ENCODE peak calls at places on chromosome 4, in nine cellular contexts. One of them, this sample, is unnamed.

GRCh38 chr4:92104506-92104905 is 199.3 kb upstream of the GRID2 start:
- DNase-seq in HFF-Myc: no peak
- DNase-seq in HCT116: no peak
- DNase-seq in heart left ventricle: no peak
- DNase-seq in heart right ventricle: no peak
- DNase-seq in fibroblast of lung: peak
- DNase-seq in bronchial epithelial cell: peak
- DNase-seq in psoas muscle: no peak
- DNase-seq in fibroblast of mammary gland: no peak
- DNase-seq in this sample: no peak

GRCh38 chr4:76803522-76803921 is 94.4 kb downstream of the SOWAHB start:
- DNase-seq in HFF-Myc: peak
- DNase-seq in HCT116: no peak
- DNase-seq in heart left ventricle: no peak
- DNase-seq in heart right ventricle: no peak
- DNase-seq in fibroblast of lung: peak
- DNase-seq in bronchial epithelial cell: peak
- DNase-seq in psoas muscle: no peak
- DNase-seq in fibroblast of mammary gland: peak
- DNase-seq in this sample: no peak

GRCh38 chr4:10441512-10441911 is 15.7 kb downstream of the ZNF518B start:
- DNase-seq in HFF-Myc: no peak
- DNase-seq in HCT116: no peak
- DNase-seq in heart left ventricle: no peak
- DNase-seq in heart right ventricle: no peak
- DNase-seq in fibroblast of lung: no peak
- DNase-seq in bronchial epithelial cell: no peak
- DNase-seq in psoas muscle: no peak
- DNase-seq in fibroblast of mammary gland: no peak
- DNase-seq in this sample: no peak

GRCh38 chr4:122706511-122706910 is 26.0 kb upstream of the BBS12 start:
- DNase-seq in HFF-Myc: no peak
- DNase-seq in HCT116: no peak
- DNase-seq in heart left ventricle: no peak
- DNase-seq in heart right ventricle: no peak
- DNase-seq in fibroblast of lung: no peak
- DNase-seq in bronchial epithelial cell: no peak
- DNase-seq in psoas muscle: no peak
- DNase-seq in fibroblast of mammary gland: no peak
- DNase-seq in this sample: no peak

GRCh38 chr4:39341075-39341725 is 25.0 kb downstream of the RFC1 start:
- DNase-seq in HFF-Myc: no peak
- DNase-seq in HCT116: no peak
- DNase-seq in heart left ventricle: no peak
- DNase-seq in heart right ventricle: no peak
- DNase-seq in fibroblast of lung: no peak
- DNase-seq in bronchial epithelial cell: no peak
- DNase-seq in psoas muscle: no peak
- DNase-seq in fibroblast of mammary gland: no peak
- DNase-seq in this sample: no peak

GRCh38 chr4:24266951-24267577 is 317.3 kb downstream of the DHX15 start:
- DNase-seq in HFF-Myc: no peak
- DNase-seq in HCT116: no peak
- DNase-seq in heart left ventricle: no peak
- DNase-seq in heart right ventricle: no peak
- DNase-seq in fibroblast of lung: no peak
- DNase-seq in bronchial epithelial cell: peak
- DNase-seq in psoas muscle: no peak
- DNase-seq in fibroblast of mammary gland: peak
- DNase-seq in this sample: no peak

GRCh38 chr4:54400802-54401201 is 171.7 kb downstream of the PDGFRA start:
- DNase-seq in HFF-Myc: peak
- DNase-seq in HCT116: no peak
- DNase-seq in heart left ventricle: no peak
- DNase-seq in heart right ventricle: no peak
- DNase-seq in fibroblast of lung: peak
- DNase-seq in bronchial epithelial cell: peak
- DNase-seq in psoas muscle: no peak
- DNase-seq in fibroblast of mammary gland: peak
- DNase-seq in this sample: no peak

GRCh38 chr4:153728660-153729059 is 31.2 kb downstream of the RNF175 start:
- DNase-seq in HFF-Myc: no peak
- DNase-seq in HCT116: no peak
- DNase-seq in heart left ventricle: no peak
- DNase-seq in heart right ventricle: no peak
- DNase-seq in fibroblast of lung: no peak
- DNase-seq in bronchial epithelial cell: no peak
- DNase-seq in psoas muscle: no peak
- DNase-seq in fibroblast of mammary gland: no peak
- DNase-seq in this sample: no peak

GRCh38 chr4:31343058-31343457 is 622.9 kb downstream of the PCDH7 start:
- DNase-seq in HFF-Myc: no peak
- DNase-seq in HCT116: no peak
- DNase-seq in heart left ventricle: no peak
- DNase-seq in heart right ventricle: no peak
- DNase-seq in fibroblast of lung: peak
- DNase-seq in bronchial epithelial cell: no peak
- DNase-seq in psoas muscle: no peak
- DNase-seq in fibroblast of mammary gland: no peak
- DNase-seq in this sample: no peak

GRCh38 chr4:62324215-62324614 is 1124.1 kb downstream of the ADGRL3 start:
- DNase-seq in HFF-Myc: no peak
- DNase-seq in HCT116: no peak
- DNase-seq in heart left ventricle: peak
- DNase-seq in heart right ventricle: peak
- DNase-seq in fibroblast of lung: no peak
- DNase-seq in bronchial epithelial cell: no peak
- DNase-seq in psoas muscle: no peak
- DNase-seq in fibroblast of mammary gland: no peak
- DNase-seq in this sample: no peak

GRCh38 chr4:148056879-148057278 is 325.0 kb downstream of the ARHGAP10 start:
- DNase-seq in HFF-Myc: peak
- DNase-seq in HCT116: peak
- DNase-seq in heart left ventricle: peak
- DNase-seq in heart right ventricle: peak
- DNase-seq in fibroblast of lung: peak
- DNase-seq in bronchial epithelial cell: peak
- DNase-seq in psoas muscle: peak
- DNase-seq in fibroblast of mammary gland: peak
- DNase-seq in this sample: peak

DNA sequence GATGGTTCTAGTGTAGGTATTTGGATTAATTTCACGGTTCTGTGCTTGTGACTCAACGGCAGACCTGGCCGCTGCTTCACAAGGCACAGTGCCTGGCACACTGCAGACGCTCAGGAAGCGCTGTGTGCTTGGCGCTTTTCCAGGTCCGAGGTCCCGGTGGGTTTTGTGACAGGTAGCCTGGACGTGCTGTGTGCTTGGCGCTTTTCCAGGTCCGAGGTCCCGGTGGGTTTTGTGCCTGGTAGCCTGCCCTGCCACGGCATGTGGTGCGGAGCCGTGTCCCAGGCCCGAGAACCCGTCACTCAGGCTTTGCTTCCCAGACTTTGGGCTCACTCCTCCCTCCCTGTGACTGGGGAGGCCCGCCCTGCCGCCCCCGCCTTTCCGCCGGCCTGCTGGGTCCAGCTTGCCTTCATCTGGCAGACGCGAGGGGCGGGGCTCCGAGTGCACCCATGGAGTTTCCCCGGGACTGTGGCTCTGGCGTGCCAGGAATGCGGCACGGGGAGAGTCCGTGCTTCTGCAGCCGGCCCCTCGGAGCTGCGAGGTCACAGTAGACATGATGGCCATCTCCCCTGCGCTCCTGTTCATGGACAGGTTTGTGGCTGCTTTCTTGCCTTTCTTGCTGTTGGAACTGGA is 44.2 kb downstream of the TBC1D14 start:
- DNase-seq in HFF-Myc: peak
- DNase-seq in HCT116: peak
- DNase-seq in heart left ventricle: peak
- DNase-seq in heart right ventricle: peak
- DNase-seq in fibroblast of lung: peak
- DNase-seq in bronchial epithelial cell: peak
- DNase-seq in psoas muscle: peak
- DNase-seq in fibroblast of mammary gland: peak
- DNase-seq in this sample: no peak
- H3K4me3 ChIP-seq in HFF-Myc: peak
- H3K4me3 ChIP-seq in HCT116: peak
- H3K4me3 ChIP-seq in heart left ventricle: peak
- H3K4me3 ChIP-seq in heart right ventricle: peak
- H3K4me3 ChIP-seq in fibroblast of lung: no peak
- H3K4me3 ChIP-seq in bronchial epithelial cell: no peak
- H3K4me3 ChIP-seq in psoas muscle: peak
- H3K4me3 ChIP-seq in fibroblast of mammary gland: peak
- H3K4me3 ChIP-seq in this sample: no peak

GRCh38 chr4:88758264-88758663 is 60.6 kb upstream of the NAP1L5 start:
- DNase-seq in HFF-Myc: no peak
- DNase-seq in HCT116: no peak
- DNase-seq in heart left ventricle: no peak
- DNase-seq in heart right ventricle: no peak
- DNase-seq in fibroblast of lung: no peak
- DNase-seq in bronchial epithelial cell: no peak
- DNase-seq in psoas muscle: no peak
- DNase-seq in fibroblast of mammary gland: no peak
- DNase-seq in this sample: no peak
- H3K4me3 ChIP-seq in HFF-Myc: no peak
- H3K4me3 ChIP-seq in HCT116: no peak
- H3K4me3 ChIP-seq in heart left ventricle: no peak
- H3K4me3 ChIP-seq in heart right ventricle: peak
- H3K4me3 ChIP-seq in fibroblast of lung: no peak
- H3K4me3 ChIP-seq in bronchial epithelial cell: no peak
- H3K4me3 ChIP-seq in psoas muscle: peak
- H3K4me3 ChIP-seq in fibroblast of mammary gland: no peak
- H3K4me3 ChIP-seq in this sample: no peak

GRCh38 chr4:183507928-183508327 is 3.1 kb downstream of the ING2 start:
- DNase-seq in HFF-Myc: no peak
- DNase-seq in HCT116: no peak
- DNase-seq in heart left ventricle: no peak
- DNase-seq in heart right ventricle: no peak
- DNase-seq in fibroblast of lung: no peak
- DNase-seq in bronchial epithelial cell: no peak
- DNase-seq in psoas muscle: no peak
- DNase-seq in fibroblast of mammary gland: no peak
- DNase-seq in this sample: no peak
- H3K4me3 ChIP-seq in HFF-Myc: no peak
- H3K4me3 ChIP-seq in HCT116: no peak
- H3K4me3 ChIP-seq in heart left ventricle: no peak
- H3K4me3 ChIP-seq in heart right ventricle: no peak
- H3K4me3 ChIP-seq in fibroblast of lung: no peak
- H3K4me3 ChIP-seq in bronchial epithelial cell: no peak
- H3K4me3 ChIP-seq in psoas muscle: no peak
- H3K4me3 ChIP-seq in fibroblast of mammary gland: no peak
- H3K4me3 ChIP-seq in this sample: no peak

DNA sequence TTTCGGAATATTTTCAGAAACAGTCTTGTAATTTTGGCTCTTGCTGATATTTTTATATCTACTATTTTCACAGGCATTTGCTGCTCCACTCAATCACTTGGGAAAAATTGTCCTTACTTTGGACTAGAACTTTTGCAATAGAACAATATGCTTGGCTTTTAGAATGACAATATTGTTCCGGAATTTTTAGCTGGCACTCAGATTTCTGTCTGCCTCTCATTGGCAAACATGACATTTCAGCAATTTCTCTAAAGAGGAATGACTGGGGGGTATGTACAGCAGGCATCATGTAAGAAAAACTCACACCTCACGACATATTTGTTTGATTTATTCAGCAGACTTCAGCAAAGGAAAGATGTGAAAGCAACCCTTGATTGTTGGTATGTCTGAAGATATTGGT is 243.6 kb upstream of the GPRIN3 start:
- DNase-seq in HFF-Myc: no peak
- DNase-seq in HCT116: no peak
- DNase-seq in heart left ventricle: no peak
- DNase-seq in heart right ventricle: no peak
- DNase-seq in fibroblast of lung: no peak
- DNase-seq in bronchial epithelial cell: no peak
- DNase-seq in psoas muscle: no peak
- DNase-seq in fibroblast of mammary gland: no peak
- DNase-seq in this sample: no peak
- H3K4me3 ChIP-seq in HFF-Myc: no peak
- H3K4me3 ChIP-seq in HCT116: no peak
- H3K4me3 ChIP-seq in heart left ventricle: no peak
- H3K4me3 ChIP-seq in heart right ventricle: no peak
- H3K4me3 ChIP-seq in fibroblast of lung: no peak
- H3K4me3 ChIP-seq in bronchial epithelial cell: no peak
- H3K4me3 ChIP-seq in psoas muscle: no peak
- H3K4me3 ChIP-seq in fibroblast of mammary gland: no peak
- H3K4me3 ChIP-seq in this sample: no peak

DNA sequence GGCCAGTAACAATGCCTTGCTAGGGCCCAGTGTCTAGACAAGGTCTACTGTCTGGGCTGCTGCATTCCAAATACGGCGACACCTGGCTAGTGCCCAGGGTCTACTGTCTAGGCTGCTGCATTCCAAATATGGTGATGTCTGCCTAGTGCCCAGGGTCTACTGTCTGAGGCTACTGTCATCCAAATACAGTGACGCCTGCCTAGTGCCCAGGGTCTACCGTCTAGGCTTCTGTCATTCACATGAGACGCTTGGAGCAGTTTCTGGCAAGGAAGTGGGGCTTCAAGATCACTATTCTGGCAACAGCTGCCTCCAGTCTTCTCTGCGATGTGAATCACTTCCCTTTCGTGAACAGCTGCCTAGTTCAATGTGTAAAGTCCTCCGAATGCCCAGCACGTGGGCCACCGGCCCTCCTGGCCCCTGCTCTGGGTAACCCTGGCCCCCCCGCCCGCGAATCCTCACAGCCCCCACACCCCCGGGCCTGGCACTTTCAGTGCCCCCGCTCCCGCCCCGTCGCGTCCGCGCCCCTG is 12.7 kb downstream of the ACOX3 start:
- DNase-seq in HFF-Myc: no peak
- DNase-seq in HCT116: no peak
- DNase-seq in heart left ventricle: peak
- DNase-seq in heart right ventricle: no peak
- DNase-seq in fibroblast of lung: peak
- DNase-seq in bronchial epithelial cell: peak
- DNase-seq in psoas muscle: no peak
- DNase-seq in fibroblast of mammary gland: peak
- DNase-seq in this sample: no peak
- H3K4me3 ChIP-seq in HFF-Myc: peak
- H3K4me3 ChIP-seq in HCT116: peak
- H3K4me3 ChIP-seq in heart left ventricle: peak
- H3K4me3 ChIP-seq in heart right ventricle: peak
- H3K4me3 ChIP-seq in fibroblast of lung: peak
- H3K4me3 ChIP-seq in bronchial epithelial cell: peak
- H3K4me3 ChIP-seq in psoas muscle: peak
- H3K4me3 ChIP-seq in fibroblast of mammary gland: peak
- H3K4me3 ChIP-seq in this sample: peak

This sample was measured in effector memory CD4-positive, alpha-beta T cell.